ENCODE peak calls at places on chromosomes 1 and 21, in seven cellular contexts. B, C, D, N, I, H and V are unnamed samples.

GRCh38 chr1:22774483-22775182 is 64.0 kb downstream of the EPHB2 start:
- DNase-seq in H (no peak), N (no peak), I (no peak), C (no peak), B (no peak), D (no peak), V (no peak)

GRCh38 chr1:27999055-27999454 is 39.3 kb downstream of the XKR8 start:
- DNase-seq in B (no peak), C (no peak), N (no peak), I (no peak), H (no peak), D (no peak), V (no peak)

GRCh38 chr1:227941509-227942020 is 6.2 kb downstream of the WNT9A start:
- DNase-seq in H (no peak), B (peak; percentile 60), C (peak; percentile 25), D (no peak), I (peak; percentile 34), N (no peak), V (peak; percentile 47)

GRCh38 chr1:112533029-112533428 is 24.3 kb downstream of the WNT2B start:
- DNase-seq in C (no peak), I (no peak), N (no peak), B (no peak), D (no peak), H (no peak), V (no peak)

GRCh38 chr1:44636711-44637589 is 37.3 kb downstream of the TMEM53 start:
- DNase-seq in B (no peak), D (no peak), C (no peak), H (no peak), N (peak; percentile 71), I (no peak), V (no peak)

GRCh38 chr1:109978761-109979488 is 5.6 kb upstream of the AHCYL1 start:
- DNase-seq in B (no peak), I (no peak), H (no peak), C (no peak), N (no peak), D (no peak), V (no peak)

GRCh38 chr1:153260980-153261792 is 1.7 kb downstream of the LORICRIN start:
- DNase-seq in B (peak; percentile 62), N (no peak), D (no peak), I (peak; percentile 35), H (peak; percentile 34), C (no peak), V (no peak)

GRCh38 chr1:40877681-40878080 is 15.5 kb upstream of the CITED4 start:
- DNase-seq in I (peak; percentile 60), D (peak; percentile 77), N (peak; percentile 78), B (peak; percentile 79), H (peak; percentile 58), C (peak; percentile 44), V (peak; percentile 81)

GRCh38 chr1:93708734-93709481 is 27.3 kb upstream of the BCAR3 start:
- DNase-seq in D (no peak), C (peak; percentile 39), N (peak; percentile 47), H (peak; percentile 51), B (no peak), I (no peak), V (no peak)

GRCh38 chr1:110235839-110236682 is 25.9 kb downstream of the KCNC4 start:
- DNase-seq in D (no peak), I (no peak), B (no peak), N (no peak), C (no peak), H (no peak), V (no peak)

GRCh38 chr1:240109920-240110685 is 18.4 kb downstream of the FMN2 start:
- DNase-seq in B (no peak), H (no peak), D (no peak), I (no peak), C (no peak), N (no peak), V (no peak)

GRCh38 chr1:208089971-208090755 is 154.0 kb downstream of the PLXNA2 start:
- DNase-seq in C (no peak), H (no peak), I (no peak), N (no peak), B (no peak), D (no peak), V (no peak)

GRCh38 chr1:186420923-186421322 is 40.0 kb downstream of the PDC start:
- DNase-seq in H (no peak), D (no peak), I (no peak), B (no peak), C (no peak), N (no peak), V (no peak)

GRCh38 chr1:185157599-185158469 is 867 bp downstream of the SWT1 start:
- DNase-seq in H (no peak), I (no peak), N (no peak), B (no peak), D (no peak), C (no peak), V (no peak)

GRCh38 chr1:19639999-19640362 is 4.1 kb upstream of the NBL1 start:
- DNase-seq in I (no peak), C (no peak), N (no peak), B (no peak), D (no peak), H (no peak), V (no peak)

GRCh38 chr1:86538775-86539174 is 8.1 kb upstream of the CLCA4 start:
- DNase-seq in B (no peak), N (no peak), I (no peak), C (no peak), D (no peak), H (no peak), V (no peak)

GRCh38 chr1:10951977-10952376 is 60.5 kb upstream of the TARDBP start:
- DNase-seq in D (no peak), I (no peak), H (no peak), C (no peak), B (no peak), N (no peak), V (no peak)

GRCh38 chr1:10957151-10957550 is 55.3 kb upstream of the TARDBP start:
- DNase-seq in I (no peak), H (no peak), B (no peak), D (no peak), N (no peak), C (no peak), V (no peak)

GRCh38 chr1:10950316-10951172 is 61.9 kb upstream of the TARDBP start:
- DNase-seq in H (no peak), B (no peak), I (no peak), D (no peak), N (no peak), C (no peak), V (no peak)

GRCh38 chr1:10958614-10959013 is 53.8 kb upstream of the TARDBP start:
- DNase-seq in H (no peak), I (no peak), N (no peak), C (no peak), D (no peak), B (no peak), V (no peak)

GRCh38 chr1:10953505-10954193 is 58.8 kb upstream of the TARDBP start:
- DNase-seq in H (no peak), I (no peak), D (no peak), N (no peak), C (no peak), B (no peak), V (no peak)
- H3K4me1 ChIP-seq in H (no peaks in the 10 kb centered on the region), I (peaks cover 23% of the 10 kb centered on the region), D (no peaks in the 10 kb centered on the region), N (no peaks in the 10 kb centered on the region), C (no peaks in the 10 kb centered on the region), B (no peaks in the 10 kb centered on the region), V (no peaks in the 10 kb centered on the region)

GRCh38 chr1:108692724-108693655 is 880 bp downstream of the PRPF38B start:
- DNase-seq in I (no peak), B (peak; percentile 74), H (peak; percentile 52), C (peak; percentile 39), D (no peak), N (peak; percentile 42), V (peak; percentile 10)
- TF ChIP-seq CTCF in I (no peak), B (no peak), H (no peak), C (no peak), D (peak; percentile 36), N (no peak), V (no peak)

GRCh38 chr1:61659061-61659460 is 65.9 kb downstream of the TM2D1 start:
- DNase-seq in N (no peak), C (no peak), D (no peak), B (no peak), H (no peak), I (no peak), V (no peak)
- H3K4me1 ChIP-seq in N (no peaks in the 10 kb centered on the region), C (no peaks in the 10 kb centered on the region), D (no peaks in the 10 kb centered on the region), B (no peaks in the 10 kb centered on the region), H (no peaks in the 10 kb centered on the region), I (no peaks in the 10 kb centered on the region), V (no peaks in the 10 kb centered on the region)

GRCh38 chr1:115467196-115467595 is 129.1 kb upstream of the NGF start:
- DNase-seq in N (no peak), I (no peak), C (no peak), D (no peak), H (no peak), B (no peak), V (no peak)
- TF ChIP-seq CTCF in N (no peak), I (no peak), C (no peak), D (no peak), H (no peak), B (no peak), V (no peak)

GRCh38 chr21:45638707-45639106 is 4.8 kb upstream of the PCBP3 start:
- DNase-seq in I (no peak), N (no peak), B (no peak), D (no peak), C (no peak), H (no peak), V (no peak)
- H3K4me1 ChIP-seq in I (no peaks in the 10 kb centered on the region), N (no peaks in the 10 kb centered on the region), B (peaks cover 29% of the 10 kb centered on the region), D (peaks cover 3% of the 10 kb centered on the region), C (peaks cover 9% of the 10 kb centered on the region), H (no peaks in the 10 kb centered on the region), V (no peaks in the 10 kb centered on the region)

DNA sequence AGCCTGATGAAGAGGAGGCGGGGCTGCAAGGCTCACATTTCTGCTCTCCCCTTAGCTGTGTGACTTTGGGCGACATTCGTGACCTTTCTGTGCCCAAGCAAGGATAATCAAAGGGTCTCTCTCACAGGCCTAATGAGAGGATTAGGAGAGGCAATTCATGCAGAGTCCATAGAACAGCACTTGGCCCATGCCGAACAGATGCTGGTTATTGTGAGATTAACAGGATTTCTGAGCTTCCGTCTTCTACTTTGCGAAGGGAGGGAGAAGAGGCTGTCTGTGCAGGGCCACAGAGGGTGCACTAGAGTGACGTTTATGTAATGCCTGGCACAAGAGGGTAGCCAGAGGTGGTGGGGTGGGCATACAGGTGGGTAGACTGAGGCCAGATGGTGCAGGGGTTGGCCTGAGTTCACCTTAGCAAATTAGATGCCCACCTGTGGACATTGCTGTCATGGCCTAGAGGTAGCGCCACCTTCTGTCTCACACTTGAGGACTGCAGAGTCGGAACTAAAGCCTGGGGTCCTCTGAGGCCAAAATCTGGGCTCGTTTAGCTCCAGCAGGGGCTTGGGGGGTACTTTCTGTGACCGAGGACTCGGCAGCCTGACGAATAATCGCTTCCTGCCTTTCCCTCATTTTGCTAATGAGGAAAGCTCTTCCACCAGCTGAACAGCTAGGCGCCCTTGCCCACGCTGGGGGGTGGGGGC is 18.6 kb downstream of the ACTL8 start:
- DNase-seq in N (no peak), I (no peak), B (no peak), D (no peak), C (no peak), H (no peak), V (no peak)
- TF ChIP-seq CTCF in N (no peak), I (no peak), B (no peak), D (no peak), C (no peak), H (no peak), V (no peak)